ENCODE peak calls at places on chromosomes 2 and 18, in six cellular contexts. One of them, this sample, is unnamed.

GRCh38 chr2:98909381-98910211 is 26.4 kb downstream of the CRACDL start:
- DNase-seq in HepG2: peak; percentile 82
- DNase-seq in GM12878: no peak
- DNase-seq in K562: no peak
- DNase-seq in A549: no peak
- DNase-seq in endothelial cell of umbilical vein: peak; percentile 91
- DNase-seq in this sample: peak; percentile 82

GRCh38 chr18:1595165-1595564 is 690.5 kb downstream of the ADCYAP1 start:
- DNase-seq in endothelial cell of umbilical vein: no peak
- DNase-seq in HepG2: no peak
- DNase-seq in GM12878: no peak
- DNase-seq in A549: no peak
- DNase-seq in K562: no peak
- DNase-seq in this sample: no peak

GRCh38 chr2:219128401-219128800 is 32.2 kb downstream of the NHEJ1 start:
- DNase-seq in GM12878: no peak
- DNase-seq in K562: peak; percentile 41
- DNase-seq in A549: no peak
- DNase-seq in endothelial cell of umbilical vein: no peak
- DNase-seq in HepG2: no peak
- DNase-seq in this sample: no peak

GRCh38 chr2:109373791-109374547 is 239.8 kb downstream of the SEPTIN10 start:
- DNase-seq in HepG2: no peak
- DNase-seq in GM12878: no peak
- DNase-seq in A549: no peak
- DNase-seq in K562: no peak
- DNase-seq in endothelial cell of umbilical vein: no peak
- DNase-seq in this sample: no peak

GRCh38 chr2:8135051-8135675 is 546.7 kb upstream of the ID2 start:
- DNase-seq in HepG2: no peak
- DNase-seq in endothelial cell of umbilical vein: no peak
- DNase-seq in K562: no peak
- DNase-seq in A549: no peak
- DNase-seq in GM12878: no peak
- DNase-seq in this sample: peak; percentile 24

GRCh38 chr2:20450201-20451108 is 3.6 kb downstream of the RHOB start:
- DNase-seq in K562: no peak
- DNase-seq in HepG2: peak; percentile 87
- DNase-seq in GM12878: no peak
- DNase-seq in endothelial cell of umbilical vein: peak; percentile 96
- DNase-seq in A549: no peak
- DNase-seq in this sample: no peak

GRCh38 chr18:10912790-10913560 is 236.4 kb downstream of the PIEZO2 start:
- DNase-seq in A549: no peak
- DNase-seq in K562: no peak
- DNase-seq in HepG2: peak; percentile 86
- DNase-seq in endothelial cell of umbilical vein: peak; percentile 97
- DNase-seq in GM12878: no peak
- DNase-seq in this sample: no peak

GRCh38 chr2:109475531-109476210 is 138.1 kb downstream of the SEPTIN10 start:
- DNase-seq in A549: no peak
- DNase-seq in HepG2: no peak
- DNase-seq in endothelial cell of umbilical vein: no peak
- DNase-seq in GM12878: no peak
- DNase-seq in K562: no peak
- DNase-seq in this sample: peak; percentile 61

GRCh38 chr2:196750977-196751631 is 48.4 kb downstream of the GTF3C3 start:
- DNase-seq in A549: peak; percentile 27
- DNase-seq in K562: peak; percentile 34
- DNase-seq in GM12878: peak; percentile 30
- DNase-seq in endothelial cell of umbilical vein: peak; percentile 77
- DNase-seq in HepG2: peak; percentile 68
- DNase-seq in this sample: peak; percentile 70

GRCh38 chr2:167595021-167595420 is 652.4 kb downstream of the STK39 start:
- DNase-seq in K562: no peak
- DNase-seq in endothelial cell of umbilical vein: no peak
- DNase-seq in A549: no peak
- DNase-seq in HepG2: no peak
- DNase-seq in GM12878: no peak
- DNase-seq in this sample: no peak

GRCh38 chr2:143505542-143505941 is 376.3 kb downstream of the ARHGAP15 start:
- DNase-seq in K562: no peak
- DNase-seq in A549: no peak
- DNase-seq in endothelial cell of umbilical vein: no peak
- DNase-seq in HepG2: no peak
- DNase-seq in GM12878: no peak
- DNase-seq in this sample: no peak

GRCh38 chr2:155250800-155251199 is 552.3 kb downstream of the KCNJ3 start:
- DNase-seq in GM12878: no peak
- DNase-seq in HepG2: peak; percentile 9
- DNase-seq in A549: no peak
- DNase-seq in endothelial cell of umbilical vein: peak; percentile 17
- DNase-seq in K562: no peak
- DNase-seq in this sample: peak; percentile 32

GRCh38 chr18:74896390-74896991 is 298.8 kb downstream of the ZNF407 start:
- DNase-seq in endothelial cell of umbilical vein: peak; percentile 16
- DNase-seq in HepG2: peak; percentile 62
- DNase-seq in K562: peak; percentile 10
- DNase-seq in GM12878: no peak
- DNase-seq in A549: no peak
- DNase-seq in this sample: peak; percentile 29

GRCh38 chr2:173752152-173752551 is 213.0 kb downstream of the SP3 start:
- DNase-seq in A549: no peak
- DNase-seq in K562: no peak
- DNase-seq in endothelial cell of umbilical vein: no peak
- DNase-seq in GM12878: no peak
- DNase-seq in HepG2: no peak
- DNase-seq in this sample: peak; percentile 31

GRCh38 chr2:110903548-110903947 is 171.2 kb downstream of the ACOXL start:
- DNase-seq in endothelial cell of umbilical vein: no peak
- DNase-seq in A549: no peak
- DNase-seq in HepG2: no peak
- DNase-seq in K562: no peak
- DNase-seq in GM12878: no peak
- DNase-seq in this sample: no peak

GRCh38 chr2:159010340-159010739 is 41.9 kb downstream of the TANC1 start:
- DNase-seq in A549: no peak
- DNase-seq in GM12878: no peak
- DNase-seq in HepG2: peak; percentile 18
- DNase-seq in endothelial cell of umbilical vein: peak; percentile 52
- DNase-seq in K562: no peak
- DNase-seq in this sample: no peak

GRCh38 chr2:163563336-163563735 is 172.5 kb downstream of the FIGN start:
- DNase-seq in K562: no peak
- DNase-seq in HepG2: no peak
- DNase-seq in GM12878: no peak
- DNase-seq in endothelial cell of umbilical vein: no peak
- DNase-seq in A549: no peak
- DNase-seq in this sample: no peak

GRCh38 chr2:1715184-1716012 is 28.9 kb downstream of the PXDN start:
- DNase-seq in K562: no peak
- DNase-seq in endothelial cell of umbilical vein: peak; percentile 87
- DNase-seq in GM12878: no peak
- DNase-seq in A549: no peak
- DNase-seq in HepG2: no peak
- DNase-seq in this sample: no peak

GRCh38 chr2:221205103-221205502 is 367.0 kb downstream of the EPHA4 start:
- DNase-seq in A549: no peak
- DNase-seq in GM12878: no peak
- DNase-seq in HepG2: peak; percentile 10
- DNase-seq in endothelial cell of umbilical vein: no peak
- DNase-seq in K562: no peak
- DNase-seq in this sample: no peak

GRCh38 chr2:20391951-20392699 is 41.5 kb upstream of the PUM2 start:
- DNase-seq in endothelial cell of umbilical vein: no peak
- DNase-seq in HepG2: peak; percentile 32
- DNase-seq in GM12878: no peak
- DNase-seq in A549: peak; percentile 34
- DNase-seq in K562: peak; percentile 50
- DNase-seq in this sample: no peak

GRCh38 chr2:52704251-52704650 is 1063.4 kb upstream of the CHAC2 start:
- DNase-seq in HepG2: no peak
- DNase-seq in K562: no peak
- DNase-seq in endothelial cell of umbilical vein: no peak
- DNase-seq in A549: no peak
- DNase-seq in GM12878: no peak
- DNase-seq in this sample: no peak
- TF ChIP-seq MYC in HepG2: no peak
- TF ChIP-seq MYC in K562: no peak
- TF ChIP-seq MYC in endothelial cell of umbilical vein: no peak
- TF ChIP-seq MYC in A549: no peak
- TF ChIP-seq MYC in GM12878: no peak
- TF ChIP-seq MYC in this sample: no peak

GRCh38 chr18:50817898-50818250 is 1.9 kb downstream of the MRO start:
- DNase-seq in K562: no peak
- DNase-seq in A549: no peak
- DNase-seq in HepG2: no peak
- DNase-seq in endothelial cell of umbilical vein: no peak
- DNase-seq in GM12878: no peak
- DNase-seq in this sample: no peak

GRCh38 chr18:50819727-50820378 is at the start of gene MRO:
- DNase-seq in HepG2: peak; percentile 58
- DNase-seq in K562: peak; percentile 76
- DNase-seq in GM12878: no peak
- DNase-seq in endothelial cell of umbilical vein: peak; percentile 78
- DNase-seq in A549: peak; percentile 59
- DNase-seq in this sample: peak; percentile 86

GRCh38 chr18:50816767-50817166 is 3.0 kb downstream of the MRO start:
- DNase-seq in A549: no peak
- DNase-seq in endothelial cell of umbilical vein: no peak
- DNase-seq in GM12878: no peak
- DNase-seq in HepG2: no peak
- DNase-seq in K562: no peak
- DNase-seq in this sample: no peak

GRCh38 chr18:50820901-50821520 is 1.2 kb upstream of the MRO start:
- DNase-seq in K562: no peak
- DNase-seq in A549: no peak
- DNase-seq in endothelial cell of umbilical vein: no peak
- DNase-seq in HepG2: no peak
- DNase-seq in GM12878: no peak
- DNase-seq in this sample: peak; percentile 60

GRCh38 chr18:50819027-50819726 is 639 bp downstream of the MRO start:
- DNase-seq in K562: peak; percentile 20
- DNase-seq in A549: peak; percentile 40
- DNase-seq in HepG2: peak; percentile 56
- DNase-seq in endothelial cell of umbilical vein: peak; percentile 4
- DNase-seq in GM12878: no peak
- DNase-seq in this sample: peak; percentile 9
- H3K4me3 ChIP-seq in K562: peak overlapping the region; percentile 16
- H3K4me3 ChIP-seq in A549: peak overlapping the region; percentile 47
- H3K4me3 ChIP-seq in HepG2: peak overlapping the region; percentile 38
- H3K4me3 ChIP-seq in endothelial cell of umbilical vein: no peak overlapping the region
- H3K4me3 ChIP-seq in GM12878: peak overlapping the region; percentile 24
- H3K4me3 ChIP-seq in this sample: peak overlapping the region; percentile 46

GRCh38 chr2:170360546-170361358 is 182.8 kb downstream of the MYO3B start:
- DNase-seq in GM12878: no peak
- DNase-seq in endothelial cell of umbilical vein: no peak
- DNase-seq in K562: no peak
- DNase-seq in A549: no peak
- DNase-seq in HepG2: no peak
- DNase-seq in this sample: no peak

GRCh38 chr2:170362313-170362795 is 184.4 kb downstream of the MYO3B start:
- DNase-seq in endothelial cell of umbilical vein: no peak
- DNase-seq in A549: no peak
- DNase-seq in GM12878: no peak
- DNase-seq in K562: no peak
- DNase-seq in HepG2: no peak
- DNase-seq in this sample: no peak

GRCh38 chr2:170361359-170361936 is 183.5 kb downstream of the MYO3B start:
- DNase-seq in A549: peak; percentile 17
- DNase-seq in K562: peak; percentile 65
- DNase-seq in HepG2: peak; percentile 48
- DNase-seq in GM12878: peak; percentile 26
- DNase-seq in endothelial cell of umbilical vein: peak; percentile 75
- DNase-seq in this sample: peak; percentile 70

GRCh38 chr2:170365003-170365402 is 187.1 kb downstream of the MYO3B start:
- DNase-seq in A549: no peak
- DNase-seq in HepG2: no peak
- DNase-seq in GM12878: no peak
- DNase-seq in endothelial cell of umbilical vein: no peak
- DNase-seq in K562: no peak
- DNase-seq in this sample: no peak

DNA sequence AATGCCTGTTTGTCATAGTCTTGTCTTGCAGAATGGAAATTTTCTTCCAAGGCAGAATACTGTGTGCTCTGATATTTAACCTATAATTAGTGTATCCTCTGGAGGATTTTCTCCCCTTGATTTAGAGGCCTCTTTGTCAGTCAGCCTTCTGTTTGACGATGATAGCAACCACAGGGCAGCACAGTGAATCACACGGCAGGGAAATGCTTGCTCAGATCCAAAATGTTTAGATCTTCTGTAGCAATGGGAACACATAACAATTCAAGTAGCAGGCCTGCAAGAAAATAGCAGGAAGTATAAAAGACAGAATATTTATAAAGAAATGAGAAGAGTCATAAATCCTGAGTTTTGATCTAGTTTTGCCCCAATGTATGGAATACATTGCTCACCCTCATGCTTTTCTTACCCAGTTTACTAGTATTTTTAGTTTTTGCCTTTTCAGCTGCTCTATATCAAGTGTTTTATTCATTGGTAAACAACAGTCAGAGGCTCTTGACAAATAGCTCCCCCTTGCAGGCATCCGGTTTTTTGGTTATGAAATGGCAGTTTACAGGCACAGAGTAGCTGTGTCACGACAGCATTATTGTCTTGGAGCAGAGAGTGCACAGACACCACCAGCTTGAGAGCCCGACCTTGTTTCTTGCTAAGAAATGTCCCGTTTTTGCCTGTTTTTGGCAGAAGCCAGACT is 185.1 kb downstream of the MYO3B start:
- DNase-seq in GM12878: no peak
- DNase-seq in K562: peak; percentile 64
- DNase-seq in HepG2: no peak
- DNase-seq in A549: no peak
- DNase-seq in endothelial cell of umbilical vein: no peak
- DNase-seq in this sample: no peak
- TF ChIP-seq MAX in GM12878: no peak
- TF ChIP-seq MAX in K562: no peak
- TF ChIP-seq MAX in HepG2: no peak
- TF ChIP-seq MAX in A549: no peak
- TF ChIP-seq MAX in endothelial cell of umbilical vein: no peak
- TF ChIP-seq MAX in this sample: no peak

DNA sequence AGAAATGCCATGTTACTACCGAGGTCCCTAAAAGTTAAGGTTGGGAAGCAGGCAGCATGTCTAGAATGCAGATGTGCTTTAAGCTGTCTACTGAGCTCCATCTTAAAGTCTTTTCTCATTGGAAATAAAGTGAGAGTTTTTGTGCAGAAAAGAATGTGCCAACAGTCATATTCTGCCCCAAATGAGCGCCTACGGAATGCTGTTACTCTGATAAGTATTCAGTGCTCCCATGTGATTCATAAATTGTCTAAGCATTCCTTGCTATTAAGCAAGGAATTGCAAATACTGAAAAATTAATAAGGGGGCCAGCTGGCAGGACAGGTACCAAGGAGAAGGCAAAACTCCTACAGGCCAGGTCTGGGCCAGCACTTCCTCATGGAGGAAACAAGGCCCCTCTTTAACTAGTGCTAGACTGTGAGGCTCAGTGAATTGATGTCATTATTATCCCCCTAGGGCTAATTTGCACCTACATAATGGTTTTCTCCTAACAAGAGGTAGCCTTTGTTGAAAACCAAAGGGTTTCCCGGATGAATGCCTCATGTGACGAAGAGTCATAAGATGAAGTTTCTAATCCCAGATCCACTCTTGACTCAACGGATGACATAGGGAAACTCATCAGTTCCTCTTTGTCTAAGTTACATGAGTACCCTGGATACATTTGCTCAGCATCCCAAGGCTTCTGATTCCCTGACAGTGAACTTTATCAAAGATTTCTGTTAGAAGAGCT is 16.4 kb downstream of the NRP2 start:
- DNase-seq in endothelial cell of umbilical vein: no peak
- DNase-seq in GM12878: no peak
- DNase-seq in A549: no peak
- DNase-seq in K562: no peak
- DNase-seq in HepG2: no peak
- DNase-seq in this sample: no peak
- TF ChIP-seq MYC in endothelial cell of umbilical vein: no peak
- TF ChIP-seq MYC in GM12878: no peak
- TF ChIP-seq MYC in A549: no peak
- TF ChIP-seq MYC in K562: no peak
- TF ChIP-seq MYC in HepG2: no peak
- TF ChIP-seq MYC in this sample: no peak